ENCODE peak calls at places on chromosomes 16 and 17, in six cellular contexts. Z is stromal cell of bone marrow, E is brain microvascular endothelial cell, G is ureter, H is epithelial cell of esophagus, L is prostate gland. Y is an unnamed sample.

GRCh38 chr16:10266809-10267208 is 84.6 kb upstream of the GRIN2A start:
- DNase-seq in Z (no peak), G (no peak), L (no peak), H (no peak), E (no peak), Y (no peak)

GRCh38 chr16:23365602-23366240 is 63.6 kb downstream of the SCNN1B start:
- DNase-seq in Z (no peak), E (no peak), H (no peak), G (no peak), L (peak), Y (no peak)

GRCh38 chr16:24488045-24488444 is 51.3 kb upstream of the RBBP6 start:
- DNase-seq in G (no peak), H (no peak), Z (no peak), L (no peak), E (no peak), Y (no peak)

GRCh38 chr16:84800118-84800517 is 19.7 kb upstream of the CRISPLD2 start:
- DNase-seq in L (no peak), Z (no peak), H (no peak), E (no peak), G (no peak), Y (no peak)

GRCh38 chr16:22232277-22233049 is 26.4 kb downstream of the EEF2K start:
- DNase-seq in E (peak), L (peak), H (peak), Z (no peak), G (peak), Y (no peak)

GRCh38 chr16:57032931-57033330 is 43.6 kb downstream of the NLRC5 start:
- DNase-seq in E (no peak), G (no peak), L (no peak), H (no peak), Z (no peak), Y (no peak)

GRCh38 chr16:1691956-1692355 is 13.9 kb downstream of the JPT2 start:
- DNase-seq in E (peak), G (no peak), H (peak), L (no peak), Z (no peak), Y (no peak)

GRCh38 chr16:72285728-72286127 is 113.8 kb upstream of the PMFBP1 start:
- DNase-seq in Z (peak), E (peak), H (no peak), G (no peak), L (no peak), Y (no peak)

GRCh38 chr16:31064882-31065461 is 9.1 kb downstream of the ZNF668 start:
- DNase-seq in E (peak), H (peak), Z (peak), L (no peak), G (no peak), Y (peak)

GRCh38 chr17:3960764-3961163 is 3.5 kb downstream of the ATP2A3 start:
- DNase-seq in G (no peak), E (peak), Z (no peak), L (no peak), H (no peak), Y (peak)

GRCh38 chr17:74466111-74466784 is at the start of gene CD300A:
- DNase-seq in E (no peak), H (no peak), Z (no peak), L (no peak), G (peak), Y (no peak)

GRCh38 chr17:65455972-65456343 is 105.5 kb downstream of the AXIN2 start:
- DNase-seq in E (no peak), L (peak), G (no peak), Z (no peak), H (no peak), Y (no peak)

GRCh38 chr17:47095268-47095667 is 93.8 kb downstream of the CDC27 start:
- DNase-seq in L (no peak), E (no peak), Z (no peak), H (no peak), G (no peak), Y (no peak)

GRCh38 chr16:27795992-27796614 is 246.2 kb downstream of the KATNIP start:
- DNase-seq in G (no peak), H (peak), E (peak), L (no peak), Z (peak), Y (no peak)

GRCh38 chr17:27038676-27039075 is 255.2 kb upstream of the WSB1 start:
- DNase-seq in G (no peak), Z (no peak), H (no peak), L (no peak), E (no peak), Y (no peak)

GRCh38 chr17:18059283-18059682 is 20.1 kb downstream of the GID4 start:
- DNase-seq in G (no peak), L (no peak), E (no peak), Z (no peak), H (peak), Y (no peak)

GRCh38 chr17:5237541-5238016 is 2.9 kb upstream of the SCIMP start:
- DNase-seq in E (peak), G (no peak), H (peak), L (peak), Z (peak), Y (peak)